ENCODE peak calls at places on chromosomes 3 and 15, in seven cellular contexts. C, H, Q, Z, X, M and E are unnamed samples.

GRCh38 chr3:174287601-174288180 is 571.4 kb upstream of the NAALADL2 start:
- DNase-seq in C (no peak), H (no peak), Q (no peak), Z (no peak), X (peak), M (no peak), E (no peak)

GRCh38 chr3:128575777-128576176 is 74.8 kb downstream of the RPN1 start:
- DNase-seq in C (no peak), H (no peak), Q (no peak), Z (no peak), X (no peak), M (no peak), E (no peak)

GRCh38 chr3:18562364-18563154 is 137.4 kb upstream of the SATB1 start:
- DNase-seq in C (no peak), H (no peak), Q (no peak), Z (no peak), X (no peak), M (no peak), E (no peak)

GRCh38 chr3:179973931-179974361 is 62.8 kb downstream of the PEX5L start:
- DNase-seq in C (peak), H (peak), Q (no peak), Z (no peak), X (peak), M (no peak), E (no peak)

GRCh38 chr3:50971487-50971924 is 296.8 kb downstream of the DOCK3 start:
- DNase-seq in C (peak), H (peak), Q (peak), Z (no peak), X (peak), M (peak), E (peak)

GRCh38 chr3:113147608-113148306 is 63.6 kb upstream of the BOC start:
- DNase-seq in C (no peak), H (no peak), Q (no peak), Z (no peak), X (no peak), M (no peak), E (no peak)

GRCh38 chr3:197420115-197420514 is 121.7 kb upstream of the DLG1 start:
- DNase-seq in C (no peak), H (no peak), Q (no peak), Z (no peak), X (no peak), M (peak), E (no peak)

GRCh38 chr3:155323063-155323666 is 29.7 kb upstream of the STRIT1 start:
- DNase-seq in C (peak), H (peak), Q (peak), Z (peak), X (peak), M (peak), E (peak)

GRCh38 chr15:93033434-93034045 is 55.5 kb downstream of the RGMA start:
- DNase-seq in C (no peak), H (no peak), Q (no peak), Z (no peak), X (no peak), M (no peak), E (no peak)

GRCh38 chr3:145983101-145983500 is 177.9 kb downstream of the PLOD2 start:
- DNase-seq in C (no peak), H (no peak), Q (no peak), Z (no peak), X (no peak), M (no peak), E (no peak)

GRCh38 chr3:136042608-136043221 is 77.2 kb downstream of the PPP2R3A start:
- DNase-seq in C (no peak), H (peak), Q (peak), Z (no peak), X (peak), M (peak), E (no peak)

GRCh38 chr3:78204977-78205376 is 1165.1 kb downstream of the ROBO2 start:
- DNase-seq in C (no peak), H (no peak), Q (peak), Z (no peak), X (peak), M (peak), E (no peak)

GRCh38 chr3:182862159-182862860 is 69.0 kb downstream of the ATP11B start:
- DNase-seq in C (no peak), H (no peak), Q (no peak), Z (no peak), X (no peak), M (no peak), E (no peak)

GRCh38 chr15:89401636-89402252 is 67.1 kb upstream of the POLG start:
- DNase-seq in C (no peak), H (no peak), Q (peak), Z (no peak), X (no peak), M (peak), E (peak)

GRCh38 chr3:152399374-152399773 is 130.6 kb downstream of the MBNL1 start:
- DNase-seq in C (no peak), H (no peak), Q (peak), Z (no peak), X (no peak), M (peak), E (peak)

GRCh38 chr3:73295511-73296257 is 234.2 kb downstream of the EBLN2 start:
- DNase-seq in C (no peak), H (no peak), Q (no peak), Z (no peak), X (no peak), M (no peak), E (no peak)

GRCh38 chr15:48644498-48644826 is 1.0 kb downstream of the FBN1 start:
- DNase-seq in C (no peak), H (no peak), Q (peak), Z (no peak), X (peak), M (peak), E (peak)

GRCh38 chr3:196216081-196216564 is at the start of gene SLC51A:
- DNase-seq in C (peak), H (no peak), Q (no peak), Z (no peak), X (peak), M (no peak), E (no peak)

GRCh38 chr3:87191175-87191574 is 35.9 kb upstream of the CHMP2B start:
- DNase-seq in C (no peak), H (no peak), Q (no peak), Z (no peak), X (no peak), M (no peak), E (no peak)

GRCh38 chr15:51842852-51843737 is 13.6 kb downstream of the TMOD3 start:
- DNase-seq in C (no peak), H (no peak), Q (peak), Z (no peak), X (peak), M (peak), E (peak)

GRCh38 chr3:155018621-155019330 is 61.3 kb upstream of the MME start:
- DNase-seq in C (no peak), H (no peak), Q (no peak), Z (no peak), X (peak), M (no peak), E (peak)

GRCh38 chr3:127162947-127163645 is 29.8 kb upstream of the PRR23E start:
- DNase-seq in C (peak), H (peak), Q (no peak), Z (no peak), X (peak), M (no peak), E (no peak)

GRCh38 chr3:142168514-142168913 is 19.2 kb upstream of the TFDP2 start:
- DNase-seq in C (peak), H (no peak), Q (no peak), Z (no peak), X (no peak), M (no peak), E (no peak)
- H3K9ac ChIP-seq in C (no peak), H (no peak), Q (no peak), Z (no peak), X (no peak), M (no peak), E (no peak)

DNA sequence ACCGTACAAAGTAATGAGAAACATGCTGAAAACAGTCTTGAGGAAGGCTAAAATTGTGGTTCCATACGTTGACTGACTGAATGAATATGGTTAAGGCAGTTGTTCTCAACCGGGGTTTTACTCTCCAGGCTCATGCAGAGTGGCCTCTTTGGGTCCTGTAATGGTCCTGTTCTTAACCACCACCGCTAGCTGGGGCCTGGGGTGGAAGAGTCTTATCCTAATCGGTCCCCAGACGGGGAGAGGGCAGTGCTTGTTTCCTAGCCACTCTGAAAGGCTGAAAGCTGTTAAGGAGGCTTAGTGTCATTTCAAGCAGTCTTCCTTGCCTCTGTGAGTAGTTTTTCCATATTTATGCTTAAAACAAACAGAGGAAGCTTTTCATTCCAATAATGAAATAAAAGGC is 32.0 kb downstream of the SELENOT start:
- DNase-seq in C (no peak), H (no peak), Q (no peak), Z (no peak), X (peak), M (peak), E (no peak)
- H2AK5ac ChIP-seq in C (no peak), H (no peak), Q (no peak), Z (no peak), X (no peak), M (no peak), E (peak)

GRCh38 chr15:59649603-59650002 is 7.7 kb downstream of the GTF2A2 start:
- DNase-seq in C (no peak), H (no peak), Q (peak), Z (no peak), X (no peak), M (no peak), E (peak)
- H3K9ac ChIP-seq in C (no peak), H (no peak), Q (no peak), Z (no peak), X (no peak), M (no peak), E (no peak)

DNA sequence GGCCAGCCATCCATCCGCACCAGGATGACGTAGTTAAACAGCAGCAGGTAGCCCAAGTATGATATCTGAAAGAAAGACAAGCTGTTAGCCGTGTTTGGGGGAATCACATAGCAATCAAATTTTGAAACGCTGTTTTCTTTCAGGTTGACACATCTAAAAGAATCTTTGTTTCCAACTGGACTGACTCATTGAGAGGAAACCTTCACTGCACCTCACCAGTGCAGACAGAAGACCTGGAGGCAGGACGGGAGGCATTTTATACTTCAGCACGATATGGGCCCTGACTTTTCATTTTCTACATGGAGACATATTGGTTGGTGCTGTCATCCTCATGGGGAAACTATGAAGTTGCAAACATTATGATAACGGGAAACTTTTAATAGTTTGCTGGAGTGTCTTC is 44.2 kb upstream of the MTMR10 start:
- DNase-seq in C (no peak), H (no peak), Q (no peak), Z (no peak), X (no peak), M (no peak), E (peak)
- H2AK5ac ChIP-seq in C (no peak), H (no peak), Q (no peak), Z (no peak), X (no peak), M (no peak), E (no peak)